ENCODE peak calls at places on chromosome 17, in nine cellular contexts. G, P, Q, W, S, M, D, T and U are unnamed samples.

GRCh38 chr17:19328441-19329061 is 34.0 kb downstream of the B9D1 start:
- DNase-seq in S (no peak), D (no peak), P (no peak), Q (no peak), W (no peak), T (no peak), G (no peak), M (peak; percentile 49), U (no peak)

GRCh38 chr17:61366076-61366714 is 33.4 kb upstream of the TBX2 start:
- DNase-seq in P (no peak), S (no peak), M (no peak), T (no peak), G (no peak), D (no peak), Q (no peak), W (no peak), U (no peak)

GRCh38 chr17:49987290-49987585 is 7.8 kb downstream of the DLX3 start:
- DNase-seq in W (no peak), T (no peak), Q (no peak), M (no peak), G (no peak), D (no peak), S (no peak), P (no peak), U (no peak)

GRCh38 chr17:34146440-34147043 is 108.5 kb upstream of the CCL2 start:
- DNase-seq in Q (peak; percentile 74), D (peak; percentile 13), T (peak; percentile 53), P (peak; percentile 65), M (peak; percentile 80), G (peak; percentile 58), S (peak; percentile 77), W (no peak), U (no peak)

GRCh38 chr17:49290690-49291326 is 60.2 kb upstream of the PHOSPHO1 start:
- DNase-seq in Q (no peak), M (no peak), P (no peak), S (peak; percentile 34), G (no peak), D (no peak), T (no peak), W (no peak), U (no peak)

GRCh38 chr17:70552230-70552981 is 383.1 kb downstream of the KCNJ2 start:
- DNase-seq in G (no peak), M (no peak), W (no peak), S (peak; percentile 75), P (no peak), Q (peak; percentile 10), T (no peak), D (no peak), U (no peak)

GRCh38 chr17:37067555-37068111 is 118.9 kb downstream of the AATF start:
- DNase-seq in T (peak; percentile 22), M (no peak), Q (peak; percentile 59), D (peak; percentile 33), G (peak; percentile 27), S (no peak), W (peak; percentile 22), P (no peak), U (peak; percentile 48)

GRCh38 chr17:58120195-58120822 is 27.9 kb upstream of the OR4D1 start:
- DNase-seq in W (no peak), G (peak; percentile 10), S (peak; percentile 86), T (no peak), D (peak; percentile 44), P (no peak), M (no peak), Q (peak; percentile 56), U (no peak)

GRCh38 chr17:71727723-71728122 is 393.1 kb upstream of the SOX9 start:
- DNase-seq in Q (no peak), S (no peak), T (no peak), G (no peak), M (no peak), D (no peak), W (no peak), P (no peak), U (no peak)

GRCh38 chr17:73228748-73229236 is 32.9 kb downstream of the CPSF4L start:
- DNase-seq in D (peak; percentile 33), P (no peak), T (peak; percentile 41), W (peak; percentile 52), Q (peak; percentile 88), S (no peak), G (peak; percentile 73), M (no peak), U (no peak)

GRCh38 chr17:17694229-17695081 is 13.2 kb downstream of the RAI1 start:
- DNase-seq in Q (peak; percentile 73), P (peak; percentile 87), G (peak; percentile 66), S (peak; percentile 90), D (no peak), W (peak; percentile 52), T (peak; percentile 78), M (peak; percentile 90), U (no peak)

GRCh38 chr17:70144260-70144846 is 25.0 kb upstream of the KCNJ2 start:
- DNase-seq in S (peak; percentile 24), T (no peak), M (no peak), Q (peak; percentile 31), W (no peak), P (no peak), D (no peak), G (no peak), U (no peak)

GRCh38 chr17:15346196-15346595 is 4.8 kb upstream of the TEKT3 start:
- DNase-seq in P (no peak), S (no peak), T (no peak), D (no peak), Q (no peak), W (no peak), M (no peak), G (no peak), U (no peak)

GRCh38 chr17:74237321-74237720 is 23.9 kb downstream of the TTYH2 start:
- DNase-seq in D (no peak), Q (no peak), T (no peak), W (no peak), G (no peak), P (no peak), M (no peak), S (no peak), U (no peak)

GRCh38 chr17:56982312-56982711 is 4.4 kb downstream of the SCPEP1 start:
- DNase-seq in S (no peak), D (no peak), M (no peak), P (no peak), G (no peak), W (no peak), T (no peak), Q (no peak), U (no peak)

GRCh38 chr17:15516150-15516549 is 47.1 kb downstream of the TVP23C start:
- DNase-seq in D (no peak), T (no peak), G (no peak), S (no peak), W (no peak), P (no peak), Q (no peak), M (no peak), U (no peak)

GRCh38 chr17:1650731-1651558 is 1.3 kb upstream of the RILP start:
- DNase-seq in T (no peak), G (peak; percentile 21), D (no peak), M (peak; percentile 59), Q (no peak), P (peak; percentile 46), W (no peak), S (no peak), U (no peak)
- TF ChIP-seq CTCF in T (no peak), G (no peak), D (no peak), M (no peak), Q (no peak), P (no peak), W (no peak), S (no peak), U (no peak)

DNA sequence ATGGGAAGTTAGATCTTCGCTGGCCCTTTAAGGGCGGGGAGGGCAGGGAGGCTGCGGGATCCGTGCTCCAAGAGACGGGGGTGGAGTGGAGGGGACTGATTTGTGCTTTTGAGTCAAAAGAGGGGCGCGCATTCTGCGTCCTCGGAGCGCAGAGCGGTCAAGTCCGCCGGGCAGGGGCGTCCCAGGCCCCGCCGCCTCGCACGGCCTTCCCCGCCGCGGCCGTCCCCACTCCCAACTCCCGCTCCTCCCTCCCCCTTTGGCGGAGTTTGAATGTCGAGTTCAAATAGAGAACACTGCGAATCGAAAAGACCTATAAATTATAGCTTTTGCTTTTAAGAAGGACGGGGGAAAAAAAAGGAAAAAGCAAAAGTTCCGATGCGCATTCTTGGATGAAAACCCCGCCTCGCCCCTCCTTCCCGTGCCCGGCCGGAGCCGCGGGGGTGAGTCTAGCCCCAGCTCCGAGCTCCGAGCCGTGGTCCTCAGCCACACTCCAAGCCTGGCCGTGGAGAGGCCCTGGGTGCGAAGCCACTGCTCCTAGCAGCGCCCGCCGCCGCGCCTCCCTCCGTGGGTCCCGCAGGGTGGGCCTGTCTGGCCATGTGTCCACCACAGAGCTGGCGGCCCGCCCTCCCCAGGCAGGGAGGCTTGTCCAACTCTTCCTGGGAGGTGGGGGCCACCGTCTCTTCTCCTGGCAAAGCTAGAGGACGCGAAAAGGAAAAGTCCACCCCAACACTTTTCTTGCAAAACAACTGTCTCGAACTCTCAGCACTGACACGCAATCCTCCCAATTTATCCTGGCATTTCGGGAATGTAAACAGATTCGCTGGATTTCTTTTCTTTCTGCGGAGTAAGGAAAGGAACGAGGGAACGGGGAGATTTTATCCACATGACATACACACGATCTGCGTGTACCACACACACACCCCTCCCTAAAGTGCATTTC is 3.6 kb downstream of the CBX8 start:
- DNase-seq in T (no peak), M (peak; percentile 82), W (no peak), P (peak; percentile 68), G (no peak), Q (no peak), S (peak; percentile 68), D (no peak), U (no peak)
- H3K4me3 ChIP-seq in T (peak overlapping the region; percentile 36), M (no peak overlapping the region), W (peak overlapping the region; percentile 28), P (no peak overlapping the region), G (no peak overlapping the region), Q (no peak overlapping the region), S (peak overlapping the region; percentile 5), D (peak overlapping the region; percentile 46), U (no peak overlapping the region)

GRCh38 chr17:40958086-40958953 is 8.4 kb downstream of the KRT39 start:
- DNase-seq in G (no peak), P (no peak), T (no peak), M (no peak), D (no peak), Q (peak; percentile 25), W (no peak), S (no peak), U (no peak)
- TF ChIP-seq CTCF in G (no peak), P (no peak), T (no peak), M (no peak), D (no peak), Q (no peak), W (no peak), S (no peak), U (no peak)

GRCh38 chr17:75845933-75846700 is 1.9 kb upstream of the UNC13D start:
- DNase-seq in W (no peak), M (peak; percentile 75), S (no peak), G (no peak), T (no peak), D (no peak), P (no peak), Q (no peak), U (no peak)

GRCh38 chr17:75847595-75848522 is 3.7 kb upstream of the UNC13D start:
- DNase-seq in G (peak; percentile 49), D (no peak), M (peak; percentile 49), W (no peak), T (no peak), Q (peak; percentile 60), S (no peak), P (no peak), U (no peak)

GRCh38 chr17:75845058-75845711 is 981 bp upstream of the UNC13D start:
- DNase-seq in Q (peak; percentile 97), T (peak; percentile 86), P (peak; percentile 91), W (peak; percentile 59), G (peak; percentile 96), D (no peak), S (peak; percentile 84), M (peak; percentile 94), U (no peak)

GRCh38 chr17:75848523-75849303 is 4.5 kb upstream of the UNC13D start:
- DNase-seq in W (peak; percentile 67), S (peak; percentile 84), M (peak; percentile 90), D (no peak), Q (peak; percentile 84), T (peak; percentile 79), G (peak; percentile 72), P (peak; percentile 86), U (no peak)

GRCh38 chr17:75846701-75847594 is 2.7 kb upstream of the UNC13D start:
- DNase-seq in P (no peak), S (no peak), M (peak; percentile 67), T (no peak), Q (peak; percentile 91), D (no peak), W (no peak), G (peak; percentile 92), U (no peak)
- H3K4me3 ChIP-seq in P (no peak overlapping the region), S (no peak overlapping the region), M (no peak overlapping the region), T (no peak overlapping the region), Q (no peak overlapping the region), D (no peak overlapping the region), W (no peak overlapping the region), G (peak overlapping the region; percentile 23), U (no peak overlapping the region)